ENCODE peak calls at places on chromosomes 2 and 18, in nine cellular contexts. One of them, this sample, is unnamed.

GRCh38 chr2:1482981-1483380 is 69.7 kb downstream of the TPO start:
- DNase-seq in fibroblast of lung: no peak
- DNase-seq in tibial artery: no peak
- DNase-seq in right lobe of liver: no peak
- DNase-seq in transverse colon: no peak
- DNase-seq in HCT116: no peak
- DNase-seq in adrenal gland: no peak
- DNase-seq in ovary: no peak
- DNase-seq in colonic mucosa: no peak
- DNase-seq in this sample: no peak

GRCh38 chr18:28767781-28768211 is 590.9 kb upstream of the CDH2 start:
- DNase-seq in fibroblast of lung: peak
- DNase-seq in tibial artery: no peak
- DNase-seq in right lobe of liver: no peak
- DNase-seq in transverse colon: no peak
- DNase-seq in HCT116: no peak
- DNase-seq in adrenal gland: no peak
- DNase-seq in ovary: no peak
- DNase-seq in colonic mucosa: no peak
- DNase-seq in this sample: no peak

GRCh38 chr2:46816151-46816845 is 99.3 kb downstream of the MCFD2 start:
- DNase-seq in fibroblast of lung: no peak
- DNase-seq in tibial artery: peak
- DNase-seq in right lobe of liver: no peak
- DNase-seq in transverse colon: no peak
- DNase-seq in HCT116: no peak
- DNase-seq in adrenal gland: no peak
- DNase-seq in ovary: no peak
- DNase-seq in colonic mucosa: no peak
- DNase-seq in this sample: no peak

GRCh38 chr18:78069784-78070664 is 820.4 kb downstream of the GALR1 start:
- DNase-seq in fibroblast of lung: no peak
- DNase-seq in tibial artery: peak
- DNase-seq in right lobe of liver: no peak
- DNase-seq in transverse colon: peak
- DNase-seq in HCT116: no peak
- DNase-seq in adrenal gland: no peak
- DNase-seq in ovary: no peak
- DNase-seq in colonic mucosa: no peak
- DNase-seq in this sample: peak

GRCh38 chr18:59140287-59140885 is 702 bp downstream of the SEC11C start:
- DNase-seq in fibroblast of lung: peak
- DNase-seq in tibial artery: no peak
- DNase-seq in right lobe of liver: no peak
- DNase-seq in transverse colon: peak
- DNase-seq in HCT116: no peak
- DNase-seq in adrenal gland: peak
- DNase-seq in ovary: no peak
- DNase-seq in colonic mucosa: peak
- DNase-seq in this sample: no peak

GRCh38 chr18:63457987-63458386 is 18.8 kb upstream of the SERPINB5 start:
- DNase-seq in fibroblast of lung: no peak
- DNase-seq in tibial artery: no peak
- DNase-seq in right lobe of liver: no peak
- DNase-seq in transverse colon: peak
- DNase-seq in HCT116: no peak
- DNase-seq in adrenal gland: no peak
- DNase-seq in ovary: no peak
- DNase-seq in colonic mucosa: peak
- DNase-seq in this sample: no peak

GRCh38 chr2:194730266-194730665 is 926.8 kb upstream of the SLC39A10 start:
- DNase-seq in fibroblast of lung: no peak
- DNase-seq in tibial artery: no peak
- DNase-seq in right lobe of liver: no peak
- DNase-seq in transverse colon: no peak
- DNase-seq in HCT116: no peak
- DNase-seq in adrenal gland: no peak
- DNase-seq in ovary: no peak
- DNase-seq in colonic mucosa: no peak
- DNase-seq in this sample: no peak

GRCh38 chr2:198314559-198315153 is 510.3 kb downstream of the PLCL1 start:
- DNase-seq in fibroblast of lung: peak
- DNase-seq in tibial artery: no peak
- DNase-seq in right lobe of liver: no peak
- DNase-seq in transverse colon: no peak
- DNase-seq in HCT116: peak
- DNase-seq in adrenal gland: no peak
- DNase-seq in ovary: no peak
- DNase-seq in colonic mucosa: peak
- DNase-seq in this sample: no peak

GRCh38 chr2:150586858-150587257 is 99.4 kb upstream of the RND3 start:
- DNase-seq in fibroblast of lung: peak
- DNase-seq in tibial artery: no peak
- DNase-seq in right lobe of liver: no peak
- DNase-seq in transverse colon: no peak
- DNase-seq in HCT116: no peak
- DNase-seq in adrenal gland: peak
- DNase-seq in ovary: no peak
- DNase-seq in colonic mucosa: no peak
- DNase-seq in this sample: no peak

GRCh38 chr2:190603374-190603773 is 45.5 kb upstream of the NAB1 start:
- DNase-seq in fibroblast of lung: no peak
- DNase-seq in tibial artery: no peak
- DNase-seq in right lobe of liver: no peak
- DNase-seq in transverse colon: no peak
- DNase-seq in HCT116: no peak
- DNase-seq in adrenal gland: no peak
- DNase-seq in ovary: no peak
- DNase-seq in colonic mucosa: no peak
- DNase-seq in this sample: no peak

GRCh38 chr2:110149330-110150220 is 34.0 kb upstream of the MALL start:
- DNase-seq in fibroblast of lung: peak
- DNase-seq in tibial artery: no peak
- DNase-seq in right lobe of liver: no peak
- DNase-seq in transverse colon: no peak
- DNase-seq in HCT116: peak
- DNase-seq in adrenal gland: no peak
- DNase-seq in ovary: no peak
- DNase-seq in colonic mucosa: no peak
- DNase-seq in this sample: no peak

GRCh38 chr2:150491943-150492342 is 4.5 kb upstream of the RND3 start:
- DNase-seq in fibroblast of lung: peak
- DNase-seq in tibial artery: no peak
- DNase-seq in right lobe of liver: no peak
- DNase-seq in transverse colon: no peak
- DNase-seq in HCT116: no peak
- DNase-seq in adrenal gland: no peak
- DNase-seq in ovary: no peak
- DNase-seq in colonic mucosa: no peak
- DNase-seq in this sample: no peak

GRCh38 chr2:10864888-10865551 is 46.7 kb upstream of the KCNF1 start:
- DNase-seq in fibroblast of lung: no peak
- DNase-seq in tibial artery: no peak
- DNase-seq in right lobe of liver: no peak
- DNase-seq in transverse colon: no peak
- DNase-seq in HCT116: no peak
- DNase-seq in adrenal gland: peak
- DNase-seq in ovary: no peak
- DNase-seq in colonic mucosa: no peak
- DNase-seq in this sample: no peak

DNA sequence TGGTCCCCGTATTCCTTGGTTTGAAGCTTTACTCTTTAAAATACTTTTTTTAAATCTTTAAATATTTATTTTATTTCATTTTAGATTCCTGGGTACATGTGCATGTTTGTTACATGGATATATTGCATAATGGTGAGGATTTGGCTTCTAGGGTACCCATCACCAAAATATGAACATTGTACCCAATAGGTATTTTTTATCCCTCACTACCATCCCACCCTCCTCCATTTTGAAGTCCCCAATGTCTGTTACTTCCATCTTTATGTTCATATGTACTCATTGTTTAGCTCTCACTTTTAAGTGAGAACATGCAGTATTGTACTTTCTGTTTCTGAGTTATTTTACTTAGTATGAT is 59.5 kb upstream of the IL1RL1 start:
- DNase-seq in fibroblast of lung: no peak
- DNase-seq in tibial artery: no peak
- DNase-seq in right lobe of liver: no peak
- DNase-seq in transverse colon: no peak
- DNase-seq in HCT116: no peak
- DNase-seq in adrenal gland: no peak
- DNase-seq in ovary: no peak
- DNase-seq in colonic mucosa: no peak
- DNase-seq in this sample: no peak
- TF ChIP-seq CTCF in fibroblast of lung: no peak
- TF ChIP-seq CTCF in tibial artery: no peak
- TF ChIP-seq CTCF in right lobe of liver: no peak
- TF ChIP-seq CTCF in transverse colon: peak
- TF ChIP-seq CTCF in HCT116: no peak
- TF ChIP-seq CTCF in adrenal gland: no peak
- TF ChIP-seq CTCF in ovary: no peak
- TF ChIP-seq CTCF in colonic mucosa: peak
- TF ChIP-seq CTCF in this sample: no peak

GRCh38 chr2:240586198-240586918 is at the start of gene CAPN10:
- DNase-seq in fibroblast of lung: peak
- DNase-seq in tibial artery: peak
- DNase-seq in right lobe of liver: peak
- DNase-seq in transverse colon: peak
- DNase-seq in HCT116: peak
- DNase-seq in adrenal gland: peak
- DNase-seq in ovary: peak
- DNase-seq in colonic mucosa: peak
- DNase-seq in this sample: peak

GRCh38 chr2:240584486-240585031 is 2.0 kb upstream of the CAPN10 start:
- DNase-seq in fibroblast of lung: peak
- DNase-seq in tibial artery: no peak
- DNase-seq in right lobe of liver: peak
- DNase-seq in transverse colon: peak
- DNase-seq in HCT116: no peak
- DNase-seq in adrenal gland: no peak
- DNase-seq in ovary: no peak
- DNase-seq in colonic mucosa: no peak
- DNase-seq in this sample: peak

GRCh38 chr2:240585681-240586197 is 795 bp upstream of the CAPN10 start:
- DNase-seq in fibroblast of lung: no peak
- DNase-seq in tibial artery: no peak
- DNase-seq in right lobe of liver: peak
- DNase-seq in transverse colon: no peak
- DNase-seq in HCT116: no peak
- DNase-seq in adrenal gland: no peak
- DNase-seq in ovary: no peak
- DNase-seq in colonic mucosa: no peak
- DNase-seq in this sample: no peak

GRCh38 chr2:240583774-240584173 is 2.8 kb upstream of the CAPN10 start:
- DNase-seq in fibroblast of lung: no peak
- DNase-seq in tibial artery: no peak
- DNase-seq in right lobe of liver: no peak
- DNase-seq in transverse colon: no peak
- DNase-seq in HCT116: no peak
- DNase-seq in adrenal gland: no peak
- DNase-seq in ovary: no peak
- DNase-seq in colonic mucosa: no peak
- DNase-seq in this sample: peak

GRCh38 chr2:240585101-240585500 is 1.4 kb upstream of the CAPN10 start:
- DNase-seq in fibroblast of lung: no peak
- DNase-seq in tibial artery: no peak
- DNase-seq in right lobe of liver: no peak
- DNase-seq in transverse colon: peak
- DNase-seq in HCT116: no peak
- DNase-seq in adrenal gland: no peak
- DNase-seq in ovary: no peak
- DNase-seq in colonic mucosa: no peak
- DNase-seq in this sample: peak
- H3K27ac ChIP-seq in fibroblast of lung: peak
- H3K27ac ChIP-seq in tibial artery: no peak
- H3K27ac ChIP-seq in right lobe of liver: no peak
- H3K27ac ChIP-seq in transverse colon: peak
- H3K27ac ChIP-seq in HCT116: peak
- H3K27ac ChIP-seq in adrenal gland: no peak
- H3K27ac ChIP-seq in ovary: no peak
- H3K27ac ChIP-seq in colonic mucosa: no peak
- H3K27ac ChIP-seq in this sample: no peak

DNA sequence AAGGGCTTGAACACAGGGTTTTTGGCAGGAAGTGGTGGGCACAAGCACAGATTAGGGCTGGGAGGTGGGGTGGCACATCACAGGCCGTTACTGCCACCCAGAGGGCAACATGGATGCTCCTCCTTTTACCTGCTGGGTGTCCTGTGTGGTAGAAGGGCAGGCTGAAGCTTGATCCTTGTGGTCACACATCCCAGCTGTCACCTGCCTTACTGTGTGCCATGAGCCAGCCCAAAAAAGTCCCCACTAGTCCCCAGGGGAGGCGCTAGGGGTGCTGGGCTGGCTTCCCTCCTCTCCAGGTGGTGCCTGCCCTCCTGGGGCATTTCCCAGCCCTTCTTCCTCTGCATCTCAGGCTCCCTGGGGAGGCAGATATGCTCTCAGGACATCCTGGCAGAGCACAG is 50.5 kb upstream of the ALPP start:
- DNase-seq in fibroblast of lung: no peak
- DNase-seq in tibial artery: no peak
- DNase-seq in right lobe of liver: no peak
- DNase-seq in transverse colon: no peak
- DNase-seq in HCT116: no peak
- DNase-seq in adrenal gland: no peak
- DNase-seq in ovary: no peak
- DNase-seq in colonic mucosa: no peak
- DNase-seq in this sample: no peak
- TF ChIP-seq CTCF in fibroblast of lung: no peak
- TF ChIP-seq CTCF in tibial artery: no peak
- TF ChIP-seq CTCF in right lobe of liver: no peak
- TF ChIP-seq CTCF in transverse colon: no peak
- TF ChIP-seq CTCF in HCT116: peak
- TF ChIP-seq CTCF in adrenal gland: no peak
- TF ChIP-seq CTCF in ovary: no peak
- TF ChIP-seq CTCF in colonic mucosa: no peak
- TF ChIP-seq CTCF in this sample: no peak

GRCh38 chr2:54741250-54741649 is 17.8 kb downstream of the EML6 start:
- DNase-seq in fibroblast of lung: peak
- DNase-seq in tibial artery: no peak
- DNase-seq in right lobe of liver: no peak
- DNase-seq in transverse colon: no peak
- DNase-seq in HCT116: no peak
- DNase-seq in adrenal gland: no peak
- DNase-seq in ovary: no peak
- DNase-seq in colonic mucosa: no peak
- DNase-seq in this sample: no peak
- H3K27ac ChIP-seq in fibroblast of lung: no peak
- H3K27ac ChIP-seq in tibial artery: no peak
- H3K27ac ChIP-seq in right lobe of liver: no peak
- H3K27ac ChIP-seq in transverse colon: no peak
- H3K27ac ChIP-seq in HCT116: no peak
- H3K27ac ChIP-seq in adrenal gland: no peak
- H3K27ac ChIP-seq in ovary: no peak
- H3K27ac ChIP-seq in colonic mucosa: no peak
- H3K27ac ChIP-seq in this sample: no peak

GRCh38 chr2:165778653-165779451 is 15.2 kb downstream of the GALNT3 start:
- DNase-seq in fibroblast of lung: no peak
- DNase-seq in tibial artery: no peak
- DNase-seq in right lobe of liver: peak
- DNase-seq in transverse colon: no peak
- DNase-seq in HCT116: no peak
- DNase-seq in adrenal gland: no peak
- DNase-seq in ovary: no peak
- DNase-seq in colonic mucosa: no peak
- DNase-seq in this sample: no peak
- TF ChIP-seq CTCF in fibroblast of lung: peak
- TF ChIP-seq CTCF in tibial artery: no peak
- TF ChIP-seq CTCF in right lobe of liver: peak
- TF ChIP-seq CTCF in transverse colon: no peak
- TF ChIP-seq CTCF in HCT116: peak
- TF ChIP-seq CTCF in adrenal gland: no peak
- TF ChIP-seq CTCF in ovary: no peak
- TF ChIP-seq CTCF in colonic mucosa: peak
- TF ChIP-seq CTCF in this sample: no peak